ENCODE peak calls at places on chromosomes 11 and 22, in six cellular contexts. Y is sigmoid colon, Q is lower leg skin, D is IMR-90, N is adrenal gland, G is transverse colon. M is an unnamed sample.

GRCh38 chr11:76723548-76723947 is 53.0 kb upstream of the LRRC32 start:
- DNase-seq in Y (peak), Q (no peak), D (no peak), N (no peak), G (no peak), M (no peak)

GRCh38 chr11:75233688-75234295 is 6.8 kb upstream of the TPBGL start:
- DNase-seq in Y (no peak), Q (no peak), D (peak), N (peak), G (no peak), M (no peak)

GRCh38 chr11:116062526-116063171 is 558.4 kb upstream of the CADM1 start:
- DNase-seq in Y (no peak), Q (no peak), D (no peak), N (no peak), G (no peak), M (no peak)

GRCh38 chr11:10930224-10930960 is 72.5 kb upstream of the ZBED5 start:
- DNase-seq in Y (no peak), Q (peak), D (peak), N (no peak), G (peak), M (no peak)

GRCh38 chr11:377174-377865 is 8.0 kb downstream of the B4GALNT4 start:
- DNase-seq in Y (no peak), Q (no peak), D (no peak), N (no peak), G (no peak), M (no peak)

GRCh38 chr22:39348909-39349505 is 784 bp upstream of the SYNGR1 start:
- DNase-seq in Y (no peak), Q (no peak), D (no peak), N (peak), G (peak), M (no peak)

GRCh38 chr11:100328626-100329340 is 358.3 kb upstream of the ARHGAP42 start:
- DNase-seq in Y (no peak), Q (no peak), D (peak), N (no peak), G (no peak), M (no peak)

GRCh38 chr22:27866136-27867091 is 52.6 kb downstream of the PITPNB start:
- DNase-seq in Y (peak), Q (peak), D (peak), N (peak), G (no peak), M (peak)

GRCh38 chr11:10688401-10688800 is 5.2 kb downstream of the IRAG1 start:
- DNase-seq in Y (no peak), Q (no peak), D (peak), N (no peak), G (no peak), M (no peak)

GRCh38 chr11:27158763-27159679 is 118.4 kb downstream of the BBOX1 start:
- DNase-seq in Y (peak), Q (peak), D (peak), N (peak), G (peak), M (peak)

GRCh38 chr11:69644962-69645675 is 4.2 kb downstream of the CCND1 start:
- DNase-seq in Y (peak), Q (no peak), D (no peak), N (no peak), G (no peak), M (no peak)

GRCh38 chr22:50250555-50251471 is at the start of gene HDAC10:
- DNase-seq in Y (peak), Q (peak), D (peak), N (peak), G (peak), M (peak)

GRCh38 chr11:26983645-26984044 is 10.3 kb upstream of the FIBIN start:
- DNase-seq in Y (no peak), Q (no peak), D (no peak), N (no peak), G (no peak), M (no peak)

GRCh38 chr22:36081023-36081431 is 52.4 kb upstream of the RBFOX2 start:
- DNase-seq in Y (peak), Q (peak), D (peak), N (peak), G (peak), M (no peak)

GRCh38 chr11:12731841-12732336 is 57.7 kb downstream of the TEAD1 start:
- DNase-seq in Y (no peak), Q (no peak), D (peak), N (no peak), G (no peak), M (no peak)

GRCh38 chr22:27846910-27847309 is 45.4 kb upstream of the MN1 start:
- DNase-seq in Y (no peak), Q (no peak), D (no peak), N (no peak), G (no peak), M (no peak)

GRCh38 chr22:17774206-17774927 is at the start of gene BID:
- DNase-seq in Y (no peak), Q (no peak), D (peak), N (peak), G (peak), M (no peak)

GRCh38 chr11:57311109-57311936 is 13.4 kb downstream of the TNKS1BP1 start:
- DNase-seq in Y (peak), Q (peak), D (peak), N (peak), G (peak), M (peak)
- TF ChIP-seq POLR2A in Y (no peak), Q (no peak), D (peak), N (peak), G (peak), M (peak)

GRCh38 chr11:36792870-36793541 is 195.0 kb upstream of the RAG2 start:
- DNase-seq in Y (no peak), Q (no peak), D (no peak), N (no peak), G (no peak), M (peak)

GRCh38 chr11:36790450-36790849 is 192.4 kb upstream of the RAG2 start:
- DNase-seq in Y (no peak), Q (no peak), D (no peak), N (no peak), G (no peak), M (no peak)

GRCh38 chr11:36791957-36792356 is 193.9 kb upstream of the RAG2 start:
- DNase-seq in Y (no peak), Q (no peak), D (no peak), N (no peak), G (no peak), M (no peak)

DNA sequence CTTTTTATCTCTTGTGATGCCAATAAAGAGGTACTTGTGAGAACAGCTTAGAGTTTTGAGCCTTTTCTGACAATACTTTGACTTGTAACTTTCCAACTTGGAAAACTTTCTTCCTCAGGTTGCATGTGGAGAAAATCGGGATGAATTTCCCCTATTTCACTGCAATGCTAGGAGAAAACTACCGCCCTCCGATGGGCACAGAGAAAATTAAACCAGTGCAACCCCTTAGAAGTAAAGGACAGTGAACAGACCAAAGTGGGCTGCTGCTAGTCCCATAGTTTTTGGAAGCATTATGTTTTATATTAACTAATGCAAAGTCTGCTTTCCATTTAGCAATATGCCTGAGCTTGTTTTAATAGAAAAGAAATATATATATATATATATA is 195.5 kb upstream of the RAG2 start:
- DNase-seq in Y (no peak), Q (no peak), D (no peak), N (no peak), G (no peak), M (no peak)
- TF ChIP-seq CTCF in Y (no peak), Q (no peak), D (no peak), N (no peak), G (no peak), M (no peak)

GRCh38 chr11:48058064-48058463 is 77.7 kb downstream of the PTPRJ start:
- DNase-seq in Y (no peak), Q (no peak), D (no peak), N (no peak), G (no peak), M (no peak)

GRCh38 chr11:48052183-48053040 is 72.1 kb downstream of the PTPRJ start:
- DNase-seq in Y (no peak), Q (no peak), D (peak), N (no peak), G (peak), M (peak)

GRCh38 chr11:48054994-48055291 is 74.6 kb downstream of the PTPRJ start:
- DNase-seq in Y (no peak), Q (no peak), D (no peak), N (no peak), G (no peak), M (no peak)

GRCh38 chr11:48056325-48057183 is 76.2 kb downstream of the PTPRJ start:
- DNase-seq in Y (no peak), Q (no peak), D (no peak), N (no peak), G (no peak), M (no peak)

GRCh38 chr11:48055292-48056132 is 75.2 kb downstream of the PTPRJ start:
- DNase-seq in Y (no peak), Q (no peak), D (peak), N (no peak), G (peak), M (peak)
- H3K4me3 ChIP-seq in Y (no peak), Q (no peak), D (no peak), N (no peak), G (no peak), M (no peak)

GRCh38 chr22:31107206-31108118 is at the start of gene SELENOM:
- DNase-seq in Y (peak), Q (peak), D (peak), N (peak), G (peak), M (peak)
- TF ChIP-seq POLR2A in Y (peak), Q (no peak), D (peak), N (peak), G (peak), M (peak)

DNA sequence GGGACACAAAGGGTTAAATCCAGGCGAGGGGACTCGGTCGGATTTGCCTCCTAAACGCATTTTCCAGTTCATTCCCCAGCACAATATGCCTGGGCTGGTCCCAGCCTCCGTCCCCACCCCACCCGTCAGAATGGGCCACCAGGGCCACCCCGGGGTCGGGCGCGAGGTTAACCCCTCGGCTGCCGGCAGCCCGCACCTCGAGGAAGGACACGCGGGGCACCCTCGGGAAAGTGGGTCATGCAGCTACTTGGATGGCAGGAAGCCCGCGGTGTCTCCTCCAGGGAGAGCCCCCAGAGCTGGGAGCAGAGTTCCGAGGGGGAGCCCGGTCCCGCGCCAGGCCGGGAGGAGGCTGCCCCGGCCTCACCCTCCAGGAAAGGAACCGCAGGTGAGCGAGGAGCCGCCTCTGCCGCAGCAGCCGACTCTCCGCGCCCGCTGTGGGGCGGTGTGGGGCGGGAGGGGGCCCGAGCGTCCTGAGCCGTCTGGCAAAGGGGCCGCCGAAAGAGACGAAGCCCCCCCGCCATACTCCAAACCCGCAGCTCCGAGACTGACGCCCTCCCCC is 1.4 kb downstream of the NECTIN1 start:
- DNase-seq in Y (no peak), Q (no peak), D (no peak), N (no peak), G (peak), M (peak)
- TF ChIP-seq CTCF in Y (no peak), Q (no peak), D (peak), N (no peak), G (no peak), M (peak)

DNA sequence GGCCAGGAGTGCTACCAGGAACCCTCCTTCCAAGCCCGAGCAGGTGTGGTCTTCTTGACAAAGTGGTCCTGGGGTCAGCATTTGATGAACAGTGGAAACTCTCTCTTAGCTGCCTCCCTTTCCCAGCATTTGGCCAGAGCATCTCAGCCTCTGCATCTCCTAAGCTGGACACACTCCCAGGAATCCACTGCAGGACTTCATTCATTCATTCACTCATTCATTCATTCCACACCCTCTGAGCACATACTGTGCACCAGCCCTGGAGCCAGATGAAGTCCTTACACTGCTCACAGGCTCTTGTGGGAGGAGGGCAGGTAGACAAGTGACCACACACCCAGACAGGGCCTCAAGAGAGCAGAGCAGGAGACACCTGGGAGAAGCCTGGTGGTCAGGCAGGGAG is 49.7 kb upstream of the MPEG1 start:
- DNase-seq in Y (no peak), Q (no peak), D (no peak), N (no peak), G (no peak), M (no peak)
- H3K4me3 ChIP-seq in Y (no peak), Q (no peak), D (no peak), N (no peak), G (no peak), M (no peak)

GRCh38 chr11:18108254-18108653 is 2.4 kb upstream of the SAAL1 start:
- DNase-seq in Y (no peak), Q (no peak), D (no peak), N (no peak), G (no peak), M (no peak)

GRCh38 chr11:18106688-18107087 is 806 bp upstream of the SAAL1 start:
- DNase-seq in Y (no peak), Q (no peak), D (peak), N (no peak), G (no peak), M (no peak)

GRCh38 chr11:18100926-18101656 is 4.8 kb downstream of the SAAL1 start:
- DNase-seq in Y (no peak), Q (no peak), D (no peak), N (no peak), G (no peak), M (no peak)

GRCh38 chr11:18105086-18105801 is 638 bp downstream of the SAAL1 start:
- DNase-seq in Y (no peak), Q (no peak), D (no peak), N (no peak), G (no peak), M (no peak)

DNA sequence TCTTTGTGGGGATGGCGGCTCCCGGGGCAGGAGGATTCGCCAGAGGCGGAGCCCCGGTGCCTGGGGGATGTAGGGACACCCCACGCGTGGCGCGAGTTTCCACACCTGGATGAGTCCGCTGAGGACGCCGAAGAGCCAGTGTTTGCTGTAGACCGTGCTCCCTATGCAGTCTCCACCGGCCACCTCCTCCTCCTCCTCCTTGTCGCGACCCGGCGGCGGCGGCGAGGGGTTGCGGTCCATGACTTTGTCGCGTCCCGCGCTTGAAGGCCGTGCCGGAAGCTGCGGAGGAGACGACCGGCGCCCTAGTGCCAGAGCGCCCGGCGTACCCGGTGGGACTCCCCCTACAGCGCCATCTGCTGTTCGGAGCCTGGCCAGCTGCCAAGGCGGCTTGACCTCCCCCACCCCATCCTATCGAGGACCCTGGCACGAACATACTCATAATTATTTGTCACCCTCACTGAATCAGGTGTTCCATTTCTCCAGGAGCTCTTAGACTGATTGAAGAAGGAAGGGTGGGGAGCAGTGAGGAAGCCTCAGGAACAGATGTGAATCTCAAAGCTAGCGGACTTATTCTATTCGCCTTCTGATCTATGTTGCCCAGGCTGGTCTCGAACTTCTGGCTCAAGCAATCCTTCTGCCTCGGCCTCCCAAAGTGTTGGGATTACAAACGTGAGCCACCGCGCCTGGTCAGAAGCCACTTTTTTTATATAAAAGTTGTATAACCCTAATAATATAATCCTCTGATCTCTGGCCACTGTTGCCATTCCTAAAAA is at the start of gene SAAL1:
- DNase-seq in Y (peak), Q (peak), D (peak), N (peak), G (peak), M (peak)
- TF ChIP-seq POLR2A in Y (peak), Q (no peak), D (peak), N (peak), G (peak), M (no peak)

GRCh38 chr22:22879675-22880029 is 8.0 kb upstream of the IGLL5 start:
- DNase-seq in Y (no peak), Q (no peak), D (no peak), N (no peak), G (no peak), M (no peak)

GRCh38 chr22:22878211-22878570 is 9.4 kb upstream of the IGLL5 start:
- DNase-seq in Y (no peak), Q (no peak), D (no peak), N (no peak), G (no peak), M (no peak)

GRCh38 chr22:22877523-22878210 is 9.9 kb upstream of the IGLL5 start:
- DNase-seq in Y (no peak), Q (no peak), D (peak), N (peak), G (peak), M (peak)

GRCh38 chr22:22880645-22881044 is 7.0 kb upstream of the IGLL5 start:
- DNase-seq in Y (no peak), Q (no peak), D (no peak), N (no peak), G (no peak), M (no peak)

GRCh38 chr22:22878801-22879674 is 8.6 kb upstream of the IGLL5 start:
- DNase-seq in Y (no peak), Q (no peak), D (no peak), N (no peak), G (no peak), M (no peak)
- TF ChIP-seq CTCF in Y (no peak), Q (no peak), D (no peak), N (no peak), G (no peak), M (no peak)

M was measured in prostate gland.